ENCODE peak calls at places on chromosomes 4 and X, in eight cellular contexts. W is IMR-90, S is H4, H is WTC11, Y is NCI-H1105, L is tibial nerve, K is NCI-H82, F is lower leg skin. R is an unnamed sample.
A peak's percentile ranks its signal among the peaks of the same experiment; 100 is the strongest.

GRCh38 chr4:95693594-95693993 is 144.8 kb upstream of the UNC5C start:
- DNase-seq in S (peak; percentile 31), K (peak; percentile 52), W (peak; percentile 0), L (no peak), H (peak; percentile 17), F (no peak), Y (no peak), R (no peak)

GRCh38 chr4:80587861-80588385 is 252.4 kb downstream of the CFAP299 start:
- DNase-seq in Y (peak; percentile 30), W (no peak), F (no peak), H (no peak), K (no peak), L (no peak), S (no peak), R (no peak)

GRCh38 chrX:18537068-18537467 is 111.7 kb downstream of the CDKL5 start:
- DNase-seq in W (no peak), S (no peak), H (no peak), K (no peak), Y (no peak), F (no peak), L (no peak), R (no peak)

GRCh38 chrX:15853586-15854079 is 980 bp downstream of the AP1S2 start:
- DNase-seq in K (peak; percentile 28), W (no peak), S (no peak), Y (no peak), H (no peak), F (no peak), L (no peak), R (no peak)

GRCh38 chrX:123736333-123736921 is 3.6 kb upstream of the THOC2 start:
- DNase-seq in Y (no peak), W (peak; percentile 90), H (no peak), F (no peak), S (no peak), L (no peak), K (peak; percentile 94), R (no peak)

GRCh38 chrX:35406386-35406785 is 391.8 kb upstream of the MAGEB16 start:
- DNase-seq in Y (no peak), H (no peak), F (no peak), W (no peak), K (no peak), L (no peak), S (no peak), R (no peak)

GRCh38 chrX:151396042-151396826 is 772 bp upstream of the VMA21 start:
- DNase-seq in H (no peak), L (peak; percentile 4), F (no peak), S (peak; percentile 41), Y (peak; percentile 87), W (peak; percentile 43), K (peak; percentile 68), R (no peak)

GRCh38 chr4:108821056-108821925 is 58.4 kb upstream of the ETNPPL start:
- DNase-seq in F (no peak), S (no peak), L (no peak), K (no peak), Y (no peak), W (no peak), H (no peak), R (no peak)

GRCh38 chr4:158863296-158863695 is 94.5 kb downstream of the FNIP2 start:
- DNase-seq in H (no peak), K (no peak), Y (peak; percentile 5), L (no peak), F (no peak), S (no peak), W (no peak), R (no peak)

GRCh38 chr4:13547563-13548041 is 3.3 kb upstream of the NKX3-2 start:
- DNase-seq in H (peak; percentile 52), L (no peak), W (no peak), Y (no peak), F (no peak), S (no peak), K (peak; percentile 57), R (peak; percentile 73)

GRCh38 chrX:11965436-11965835 is 172.8 kb upstream of the FRMPD4 start:
- DNase-seq in Y (no peak), S (no peak), L (no peak), K (no peak), F (no peak), H (no peak), W (no peak), R (no peak)

GRCh38 chr4:66694716-66695115 is 850.6 kb downstream of the CENPC start:
- DNase-seq in S (no peak), W (no peak), K (no peak), F (no peak), Y (no peak), L (no peak), H (no peak), R (no peak)

GRCh38 chr4:109410776-109411175 is 22.8 kb upstream of the SEC24B start:
- DNase-seq in Y (no peak), F (no peak), W (peak; percentile 53), H (no peak), K (no peak), L (no peak), S (no peak), R (no peak)

GRCh38 chrX:39809326-39809725 is 288.4 kb downstream of the BCOR start:
- DNase-seq in Y (no peak), S (no peak), F (no peak), W (peak; percentile 82), K (no peak), H (no peak), L (no peak), R (no peak)

GRCh38 chr4:146500216-146500615 is 21.5 kb downstream of the SLC10A7 start:
- DNase-seq in K (no peak), H (no peak), F (no peak), W (no peak), Y (no peak), S (no peak), L (no peak), R (no peak)

GRCh38 chr4:162239992-162240769 is 76.4 kb upstream of the FSTL5 start:
- DNase-seq in L (no peak), H (no peak), Y (no peak), F (no peak), S (no peak), W (no peak), K (no peak), R (no peak)

GRCh38 chrX:10111364-10112148 is 45.2 kb upstream of the CLCN4 start:
- DNase-seq in L (no peak), W (peak; percentile 14), F (no peak), H (no peak), K (no peak), S (no peak), Y (no peak), R (no peak)

GRCh38 chrX:105752334-105752733 is 70.0 kb upstream of the NRK start:
- DNase-seq in Y (no peak), L (no peak), S (peak; percentile 21), W (no peak), F (no peak), H (no peak), K (no peak), R (no peak)

GRCh38 chr4:15234101-15234500 is 193.7 kb upstream of the C1QTNF7 start:
- DNase-seq in S (peak; percentile 56), F (no peak), K (no peak), H (no peak), Y (no peak), W (peak; percentile 93), L (no peak), R (no peak)